ENCODE peak calls at places on chromosomes 2 and 18, in ten cellular contexts. One of them, this sample, is unnamed.

GRCh38 chr2:234189230-234189629 is 138.7 kb downstream of the SPP2 start:
- DNase-seq in A673: no peak
- DNase-seq in pancreas: no peak
- DNase-seq in ascending aorta: no peak
- DNase-seq in psoas muscle: no peak
- DNase-seq in osteoblast: no peak
- DNase-seq in cardiac fibroblast: no peak
- DNase-seq in stomach: no peak
- DNase-seq in epithelial cell of esophagus: no peak
- DNase-seq in BE2C: no peak
- DNase-seq in this sample: no peak

GRCh38 chr18:26277374-26277773 is 51.1 kb downstream of the TAF4B start:
- DNase-seq in BE2C: no peak
- DNase-seq in psoas muscle: no peak
- DNase-seq in pancreas: no peak
- DNase-seq in ascending aorta: no peak
- DNase-seq in stomach: no peak
- DNase-seq in cardiac fibroblast: no peak
- DNase-seq in osteoblast: no peak
- DNase-seq in A673: no peak
- DNase-seq in epithelial cell of esophagus: no peak
- DNase-seq in this sample: no peak

GRCh38 chr2:233049194-233049761 is 10.9 kb upstream of the INPP5D start:
- DNase-seq in ascending aorta: no peak
- DNase-seq in pancreas: peak; percentile 28
- DNase-seq in BE2C: no peak
- DNase-seq in psoas muscle: no peak
- DNase-seq in osteoblast: peak; percentile 80
- DNase-seq in cardiac fibroblast: no peak
- DNase-seq in stomach: no peak
- DNase-seq in epithelial cell of esophagus: peak; percentile 27
- DNase-seq in A673: no peak
- DNase-seq in this sample: no peak

GRCh38 chr2:85935746-85936208 is 47.0 kb upstream of the ST3GAL5 start:
- DNase-seq in ascending aorta: no peak
- DNase-seq in psoas muscle: no peak
- DNase-seq in A673: peak; percentile 91
- DNase-seq in cardiac fibroblast: peak; percentile 74
- DNase-seq in BE2C: no peak
- DNase-seq in epithelial cell of esophagus: peak; percentile 62
- DNase-seq in pancreas: no peak
- DNase-seq in osteoblast: peak; percentile 88
- DNase-seq in stomach: no peak
- DNase-seq in this sample: peak; percentile 70

GRCh38 chr2:122203523-122203922 is 448.1 kb downstream of the TSN start:
- DNase-seq in BE2C: no peak
- DNase-seq in stomach: no peak
- DNase-seq in ascending aorta: no peak
- DNase-seq in psoas muscle: no peak
- DNase-seq in pancreas: no peak
- DNase-seq in cardiac fibroblast: peak; percentile 92
- DNase-seq in epithelial cell of esophagus: peak; percentile 7
- DNase-seq in A673: peak; percentile 98
- DNase-seq in osteoblast: no peak
- DNase-seq in this sample: peak; percentile 73

GRCh38 chr2:62785216-62785615 is 79.7 kb downstream of the EHBP1 start:
- DNase-seq in epithelial cell of esophagus: peak; percentile 21
- DNase-seq in stomach: no peak
- DNase-seq in BE2C: no peak
- DNase-seq in osteoblast: no peak
- DNase-seq in A673: no peak
- DNase-seq in cardiac fibroblast: peak; percentile 14
- DNase-seq in psoas muscle: no peak
- DNase-seq in ascending aorta: no peak
- DNase-seq in pancreas: no peak
- DNase-seq in this sample: peak; percentile 42

GRCh38 chr2:241947401-241947800 is 77.9 kb downstream of the RTP5 start:
- DNase-seq in epithelial cell of esophagus: no peak
- DNase-seq in ascending aorta: no peak
- DNase-seq in BE2C: no peak
- DNase-seq in osteoblast: no peak
- DNase-seq in pancreas: no peak
- DNase-seq in A673: no peak
- DNase-seq in psoas muscle: no peak
- DNase-seq in stomach: no peak
- DNase-seq in cardiac fibroblast: no peak
- DNase-seq in this sample: no peak

GRCh38 chr18:13136056-13136688 is 82.4 kb upstream of the LDLRAD4 start:
- DNase-seq in BE2C: no peak
- DNase-seq in cardiac fibroblast: peak; percentile 11
- DNase-seq in epithelial cell of esophagus: peak; percentile 24
- DNase-seq in osteoblast: no peak
- DNase-seq in ascending aorta: no peak
- DNase-seq in psoas muscle: no peak
- DNase-seq in pancreas: no peak
- DNase-seq in A673: no peak
- DNase-seq in stomach: no peak
- DNase-seq in this sample: peak; percentile 19

GRCh38 chr2:135230150-135230549 is 178.1 kb downstream of the RAB3GAP1 start:
- DNase-seq in BE2C: no peak
- DNase-seq in cardiac fibroblast: no peak
- DNase-seq in ascending aorta: no peak
- DNase-seq in stomach: no peak
- DNase-seq in osteoblast: peak; percentile 23
- DNase-seq in A673: no peak
- DNase-seq in epithelial cell of esophagus: no peak
- DNase-seq in pancreas: no peak
- DNase-seq in psoas muscle: no peak
- DNase-seq in this sample: no peak

GRCh38 chr2:218821605-218822211 is 9.9 kb downstream of the PRKAG3 start:
- DNase-seq in cardiac fibroblast: no peak
- DNase-seq in osteoblast: no peak
- DNase-seq in pancreas: no peak
- DNase-seq in A673: no peak
- DNase-seq in stomach: no peak
- DNase-seq in epithelial cell of esophagus: no peak
- DNase-seq in BE2C: no peak
- DNase-seq in psoas muscle: no peak
- DNase-seq in ascending aorta: no peak
- DNase-seq in this sample: no peak

GRCh38 chr2:43848174-43848573 is 9.4 kb downstream of the ABCG8 start:
- DNase-seq in cardiac fibroblast: no peak
- DNase-seq in A673: no peak
- DNase-seq in pancreas: no peak
- DNase-seq in BE2C: no peak
- DNase-seq in psoas muscle: no peak
- DNase-seq in ascending aorta: no peak
- DNase-seq in stomach: no peak
- DNase-seq in osteoblast: no peak
- DNase-seq in epithelial cell of esophagus: peak; percentile 16
- DNase-seq in this sample: no peak

GRCh38 chr2:102520801-102521200 is 47.8 kb downstream of the SLC9A4 start:
- DNase-seq in epithelial cell of esophagus: no peak
- DNase-seq in cardiac fibroblast: no peak
- DNase-seq in ascending aorta: no peak
- DNase-seq in stomach: no peak
- DNase-seq in BE2C: no peak
- DNase-seq in A673: no peak
- DNase-seq in osteoblast: no peak
- DNase-seq in pancreas: no peak
- DNase-seq in psoas muscle: no peak
- DNase-seq in this sample: peak; percentile 3

GRCh38 chr2:236941106-236941505 is 144.6 kb upstream of the COPS8 start:
- DNase-seq in pancreas: no peak
- DNase-seq in ascending aorta: no peak
- DNase-seq in stomach: no peak
- DNase-seq in osteoblast: no peak
- DNase-seq in psoas muscle: no peak
- DNase-seq in BE2C: no peak
- DNase-seq in A673: no peak
- DNase-seq in epithelial cell of esophagus: no peak
- DNase-seq in cardiac fibroblast: no peak
- DNase-seq in this sample: no peak

GRCh38 chr2:227310756-227311110 is 14.3 kb upstream of the MFF start:
- DNase-seq in psoas muscle: no peak
- DNase-seq in epithelial cell of esophagus: peak; percentile 76
- DNase-seq in stomach: no peak
- DNase-seq in cardiac fibroblast: no peak
- DNase-seq in ascending aorta: no peak
- DNase-seq in osteoblast: no peak
- DNase-seq in BE2C: no peak
- DNase-seq in pancreas: no peak
- DNase-seq in A673: no peak
- DNase-seq in this sample: no peak

GRCh38 chr2:133362061-133362476 is 206.2 kb downstream of the NCKAP5 start:
- DNase-seq in psoas muscle: no peak
- DNase-seq in ascending aorta: no peak
- DNase-seq in cardiac fibroblast: peak; percentile 83
- DNase-seq in BE2C: no peak
- DNase-seq in pancreas: no peak
- DNase-seq in stomach: no peak
- DNase-seq in epithelial cell of esophagus: peak; percentile 66
- DNase-seq in osteoblast: peak; percentile 0
- DNase-seq in A673: peak; percentile 98
- DNase-seq in this sample: peak; percentile 70

DNA sequence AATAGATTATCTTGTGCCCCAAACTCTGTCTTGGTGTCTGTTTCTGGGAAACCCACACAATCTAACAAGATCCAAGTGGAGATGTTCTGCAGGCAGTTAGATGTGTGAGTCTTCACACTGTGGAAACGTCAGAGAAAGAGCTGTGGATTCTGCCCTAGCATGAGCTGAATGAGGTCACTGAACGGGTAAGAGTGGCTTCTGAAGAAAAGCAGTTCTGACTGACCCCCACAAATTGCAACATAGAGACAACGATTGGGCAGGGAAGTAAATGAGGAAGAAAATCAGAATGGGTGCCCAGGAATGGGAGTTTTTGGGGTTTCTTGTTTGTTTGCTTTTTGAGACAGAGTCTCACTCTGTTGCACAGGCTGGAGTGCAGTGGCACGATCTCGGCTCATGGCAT is 12.9 kb upstream of the RPL37A start:
- DNase-seq in ascending aorta: no peak
- DNase-seq in cardiac fibroblast: no peak
- DNase-seq in psoas muscle: no peak
- DNase-seq in stomach: no peak
- DNase-seq in BE2C: no peak
- DNase-seq in epithelial cell of esophagus: no peak
- DNase-seq in pancreas: no peak
- DNase-seq in A673: no peak
- DNase-seq in osteoblast: no peak
- DNase-seq in this sample: no peak
- H3K4me3 ChIP-seq in ascending aorta: no peak overlapping the region
- H3K4me3 ChIP-seq in cardiac fibroblast: no peak overlapping the region
- H3K4me3 ChIP-seq in psoas muscle: no peak overlapping the region
- H3K4me3 ChIP-seq in stomach: no peak overlapping the region
- H3K4me3 ChIP-seq in BE2C: no peak overlapping the region
- H3K4me3 ChIP-seq in epithelial cell of esophagus: no peak overlapping the region
- H3K4me3 ChIP-seq in pancreas: no peak overlapping the region
- H3K4me3 ChIP-seq in A673: no peak overlapping the region
- H3K4me3 ChIP-seq in osteoblast: no peak overlapping the region
- H3K4me3 ChIP-seq in this sample: no peak overlapping the region

GRCh38 chr2:213122730-213123129 is 28.7 kb downstream of the IKZF2 start:
- DNase-seq in BE2C: no peak
- DNase-seq in psoas muscle: no peak
- DNase-seq in stomach: no peak
- DNase-seq in pancreas: no peak
- DNase-seq in osteoblast: peak; percentile 42
- DNase-seq in ascending aorta: no peak
- DNase-seq in A673: peak; percentile 88
- DNase-seq in cardiac fibroblast: no peak
- DNase-seq in epithelial cell of esophagus: peak; percentile 24
- DNase-seq in this sample: no peak

GRCh38 chr2:213129311-213129710 is 22.1 kb downstream of the IKZF2 start:
- DNase-seq in A673: no peak
- DNase-seq in stomach: no peak
- DNase-seq in psoas muscle: no peak
- DNase-seq in osteoblast: no peak
- DNase-seq in pancreas: no peak
- DNase-seq in ascending aorta: no peak
- DNase-seq in cardiac fibroblast: no peak
- DNase-seq in epithelial cell of esophagus: no peak
- DNase-seq in BE2C: no peak
- DNase-seq in this sample: no peak

GRCh38 chr2:213121677-213122076 is 29.7 kb downstream of the IKZF2 start:
- DNase-seq in BE2C: no peak
- DNase-seq in ascending aorta: no peak
- DNase-seq in stomach: no peak
- DNase-seq in osteoblast: no peak
- DNase-seq in cardiac fibroblast: no peak
- DNase-seq in A673: no peak
- DNase-seq in psoas muscle: no peak
- DNase-seq in pancreas: no peak
- DNase-seq in epithelial cell of esophagus: no peak
- DNase-seq in this sample: no peak

GRCh38 chr2:213125646-213126347 is 25.6 kb downstream of the IKZF2 start:
- DNase-seq in cardiac fibroblast: peak; percentile 66
- DNase-seq in ascending aorta: no peak
- DNase-seq in BE2C: no peak
- DNase-seq in osteoblast: peak; percentile 26
- DNase-seq in A673: peak; percentile 54
- DNase-seq in stomach: no peak
- DNase-seq in pancreas: no peak
- DNase-seq in psoas muscle: no peak
- DNase-seq in epithelial cell of esophagus: no peak
- DNase-seq in this sample: no peak
- TF ChIP-seq CTCF in cardiac fibroblast: peak; percentile 12
- TF ChIP-seq CTCF in ascending aorta: no peak
- TF ChIP-seq CTCF in BE2C: no peak
- TF ChIP-seq CTCF in osteoblast: peak; percentile 22
- TF ChIP-seq CTCF in A673: peak; percentile 37
- TF ChIP-seq CTCF in stomach: no peak
- TF ChIP-seq CTCF in pancreas: no peak
- TF ChIP-seq CTCF in psoas muscle: no peak
- TF ChIP-seq CTCF in epithelial cell of esophagus: no peak
- TF ChIP-seq CTCF in this sample: no peak

GRCh38 chr18:56987236-56987635 is 159.7 kb upstream of the BOD1L2 start:
- DNase-seq in psoas muscle: no peak
- DNase-seq in BE2C: no peak
- DNase-seq in stomach: no peak
- DNase-seq in ascending aorta: no peak
- DNase-seq in A673: no peak
- DNase-seq in cardiac fibroblast: no peak
- DNase-seq in pancreas: no peak
- DNase-seq in osteoblast: no peak
- DNase-seq in epithelial cell of esophagus: no peak
- DNase-seq in this sample: no peak
- H3K4me3 ChIP-seq in psoas muscle: no peak overlapping the region
- H3K4me3 ChIP-seq in BE2C: no peak overlapping the region
- H3K4me3 ChIP-seq in stomach: no peak overlapping the region
- H3K4me3 ChIP-seq in ascending aorta: no peak overlapping the region
- H3K4me3 ChIP-seq in A673: no peak overlapping the region
- H3K4me3 ChIP-seq in cardiac fibroblast: no peak overlapping the region
- H3K4me3 ChIP-seq in pancreas: no peak overlapping the region
- H3K4me3 ChIP-seq in osteoblast: no peak overlapping the region
- H3K4me3 ChIP-seq in epithelial cell of esophagus: no peak overlapping the region
- H3K4me3 ChIP-seq in this sample: no peak overlapping the region

DNA sequence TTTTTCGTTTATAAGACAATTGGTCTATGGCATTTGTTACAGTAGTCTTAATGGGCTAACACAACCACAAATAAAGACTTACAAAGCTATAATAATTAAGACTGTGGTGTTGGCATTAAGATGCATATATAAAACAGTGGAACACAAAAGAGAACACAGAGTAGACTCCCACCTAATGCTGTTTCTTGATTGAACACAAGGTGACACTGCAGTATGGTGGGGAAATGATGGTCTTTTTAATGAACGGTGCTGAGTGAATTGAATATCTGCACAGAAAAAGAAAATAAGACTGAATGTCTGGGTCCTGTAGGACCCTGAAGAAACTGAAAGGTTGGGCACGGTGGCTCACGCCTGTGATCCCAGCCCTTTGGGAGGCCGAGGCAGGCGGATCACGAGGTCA is 1136.6 kb upstream of the NXPH2 start:
- DNase-seq in ascending aorta: no peak
- DNase-seq in pancreas: no peak
- DNase-seq in A673: peak; percentile 65
- DNase-seq in cardiac fibroblast: no peak
- DNase-seq in psoas muscle: no peak
- DNase-seq in osteoblast: no peak
- DNase-seq in epithelial cell of esophagus: no peak
- DNase-seq in BE2C: no peak
- DNase-seq in stomach: no peak
- DNase-seq in this sample: no peak
- TF ChIP-seq CTCF in ascending aorta: no peak
- TF ChIP-seq CTCF in pancreas: no peak
- TF ChIP-seq CTCF in A673: peak; percentile 58
- TF ChIP-seq CTCF in cardiac fibroblast: no peak
- TF ChIP-seq CTCF in psoas muscle: no peak
- TF ChIP-seq CTCF in osteoblast: no peak
- TF ChIP-seq CTCF in epithelial cell of esophagus: no peak
- TF ChIP-seq CTCF in BE2C: peak; percentile 38
- TF ChIP-seq CTCF in stomach: no peak
- TF ChIP-seq CTCF in this sample: no peak

This sample was measured in astrocyte of the spinal cord.